ENCODE peak calls at places on chromosomes 7 and 10, in ten cellular contexts. D, M, S, U, I, Z, R, F, V and E are unnamed samples.

GRCh38 chr7:99943641-99944507 is 14.5 kb upstream of the GJC3 start:
- DNase-seq in D (no peak), M (peak), S (no peak), U (no peak), I (no peak), Z (no peak), R (no peak), F (peak), V (no peak), E (no peak)

GRCh38 chr7:159272739-159273138 is 128.1 kb upstream of the VIPR2 start:
- DNase-seq in D (no peak), M (no peak), S (no peak), U (no peak), I (no peak), Z (no peak), R (no peak), F (no peak), V (no peak), E (no peak)

GRCh38 chr7:108181073-108181985 is 51.2 kb upstream of the LAMB4 start:
- DNase-seq in D (no peak), M (peak), S (peak), U (peak), I (no peak), Z (peak), R (peak), F (peak), V (peak), E (peak)

GRCh38 chr10:111973306-111973705 is 210.3 kb downstream of the GPAM start:
- DNase-seq in D (no peak), M (no peak), S (no peak), U (no peak), I (no peak), Z (no peak), R (no peak), F (no peak), V (no peak), E (peak)

GRCh38 chr7:101899616-101900015 is 82.2 kb downstream of the CUX1 start:
- DNase-seq in D (no peak), M (no peak), S (no peak), U (no peak), I (no peak), Z (no peak), R (no peak), F (no peak), V (no peak), E (no peak)

GRCh38 chr7:20647908-20648776 is 32.7 kb downstream of the ABCB5 start:
- DNase-seq in D (no peak), M (peak), S (peak), U (peak), I (no peak), Z (peak), R (peak), F (peak), V (no peak), E (peak)

GRCh38 chr10:5549462-5550249 is 24.9 kb downstream of the CALML3 start:
- DNase-seq in D (no peak), M (no peak), S (no peak), U (no peak), I (no peak), Z (no peak), R (no peak), F (no peak), V (no peak), E (no peak)

GRCh38 chr7:22333680-22334141 is 23.2 kb downstream of the RAPGEF5 start:
- DNase-seq in D (no peak), M (no peak), S (no peak), U (no peak), I (no peak), Z (no peak), R (no peak), F (no peak), V (no peak), E (no peak)

GRCh38 chr10:9239298-9239697 is 1184.8 kb downstream of the GATA3 start:
- DNase-seq in D (no peak), M (no peak), S (no peak), U (no peak), I (no peak), Z (no peak), R (no peak), F (no peak), V (no peak), E (peak)

GRCh38 chr7:111320133-111320532 is 229.2 kb downstream of the LRRN3 start:
- DNase-seq in D (no peak), M (no peak), S (no peak), U (no peak), I (no peak), Z (no peak), R (no peak), F (no peak), V (no peak), E (no peak)

GRCh38 chr10:6247041-6247712 is 44.4 kb downstream of the PFKFB3 start:
- DNase-seq in D (no peak), M (no peak), S (no peak), U (no peak), I (no peak), Z (no peak), R (peak), F (no peak), V (no peak), E (peak)

GRCh38 chr10:47264797-47265281 is 35.2 kb upstream of the GDF10 start:
- DNase-seq in D (no peak), M (no peak), S (no peak), U (peak), I (no peak), Z (no peak), R (no peak), F (no peak), V (no peak), E (no peak)

GRCh38 chr10:129161184-129161583 is 305.9 kb upstream of the MGMT start:
- DNase-seq in D (no peak), M (peak), S (no peak), U (peak), I (no peak), Z (no peak), R (peak), F (no peak), V (no peak), E (no peak)

GRCh38 chr7:107842213-107842612 is 39.2 kb upstream of the SLC26A3 start:
- DNase-seq in D (no peak), M (no peak), S (no peak), U (no peak), I (no peak), Z (no peak), R (no peak), F (no peak), V (no peak), E (no peak)

GRCh38 chr7:129990403-129991192 is 37.8 kb upstream of the UBE2H start:
- DNase-seq in D (no peak), M (peak), S (no peak), U (peak), I (no peak), Z (no peak), R (no peak), F (no peak), V (no peak), E (peak)

GRCh38 chr10:61939575-61940301 is 38.2 kb downstream of the ARID5B start:
- DNase-seq in D (peak), M (no peak), S (no peak), U (no peak), I (no peak), Z (no peak), R (peak), F (no peak), V (peak), E (peak)

GRCh38 chr7:108454674-108455523 is 1.3 kb downstream of the NRCAM start:
- DNase-seq in D (no peak), M (peak), S (no peak), U (peak), I (no peak), Z (no peak), R (peak), F (no peak), V (no peak), E (peak)

GRCh38 chr7:156140447-156140846 is 328.2 kb upstream of the SHH start:
- DNase-seq in D (no peak), M (no peak), S (no peak), U (no peak), I (no peak), Z (no peak), R (no peak), F (no peak), V (no peak), E (no peak)
- TF ChIP-seq CTCF in D (no peak), M (no peak), S (no peak), U (no peak), I (no peak), Z (no peak), R (no peak), F (no peak), V (no peak), E (no peak)

DNA sequence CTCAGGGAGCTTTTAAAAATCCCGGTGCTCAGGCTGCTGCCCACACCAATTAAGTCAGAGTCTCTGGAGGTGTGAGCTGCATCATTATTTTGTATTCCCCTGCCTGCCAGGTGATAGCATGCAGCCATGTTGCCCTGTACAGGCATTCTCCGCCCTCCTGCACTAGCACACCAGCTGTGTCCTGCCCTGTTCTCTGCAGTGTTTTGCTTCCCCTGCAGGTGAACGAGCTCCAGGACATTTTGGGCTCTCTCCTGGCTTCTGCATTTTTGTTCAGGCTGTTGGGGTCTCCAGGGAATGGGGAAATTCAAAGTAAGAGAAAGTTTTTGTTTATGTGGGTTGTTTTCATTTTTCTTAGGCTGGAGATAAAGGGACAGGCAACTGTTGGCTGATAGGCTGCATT is 271.0 kb upstream of the COBL start:
- DNase-seq in D (no peak), M (peak), S (no peak), U (no peak), I (no peak), Z (no peak), R (no peak), F (no peak), V (no peak), E (no peak)
- TF ChIP-seq CTCF in D (no peak), M (peak), S (peak), U (no peak), I (no peak), Z (no peak), R (no peak), F (no peak), V (no peak), E (no peak)

GRCh38 chr10:84375011-84375410 is 46.6 kb downstream of the CCSER2 start:
- DNase-seq in D (peak), M (peak), S (peak), U (peak), I (no peak), Z (peak), R (peak), F (peak), V (peak), E (peak)
- TF ChIP-seq CTCF in D (peak), M (peak), S (peak), U (peak), I (peak), Z (peak), R (peak), F (peak), V (peak), E (peak)

GRCh38 chr7:98456851-98457250 is 56.0 kb upstream of the BAIAP2L1 start:
- DNase-seq in D (no peak), M (no peak), S (no peak), U (no peak), I (no peak), Z (no peak), R (no peak), F (no peak), V (no peak), E (no peak)
- TF ChIP-seq CTCF in D (no peak), M (no peak), S (no peak), U (no peak), I (no peak), Z (no peak), R (no peak), F (no peak), V (no peak), E (no peak)